ENCODE peak calls at places on chromosome 11, in five cellular contexts. One of them, this sample, is unnamed.

GRCh38 chr11:23644443-23644842 is 784.2 kb upstream of the CCDC179 start:
- DNase-seq in activated CD8-positive, alpha-beta memory T cell treated with anti-CD3 and anti-CD28 coated beads for 4 hours: no peak
- DNase-seq in T-cell: no peak
- DNase-seq in cerebellar nuclear complex: no peak
- DNase-seq in small intestine: no peak
- DNase-seq in this sample: no peak

GRCh38 chr11:11763796-11764427 is 77.9 kb upstream of the USP47 start:
- DNase-seq in activated CD8-positive, alpha-beta memory T cell treated with anti-CD3 and anti-CD28 coated beads for 4 hours: no peak
- DNase-seq in T-cell: no peak
- DNase-seq in cerebellar nuclear complex: no peak
- DNase-seq in small intestine: no peak
- DNase-seq in this sample: no peak

GRCh38 chr11:122984186-122985011 is 2.8 kb upstream of the BSX start:
- DNase-seq in activated CD8-positive, alpha-beta memory T cell treated with anti-CD3 and anti-CD28 coated beads for 4 hours: no peak
- DNase-seq in T-cell: no peak
- DNase-seq in cerebellar nuclear complex: no peak
- DNase-seq in small intestine: no peak
- DNase-seq in this sample: no peak

GRCh38 chr11:55942785-55943392 is 6.7 kb upstream of the OR5I1 start:
- DNase-seq in activated CD8-positive, alpha-beta memory T cell treated with anti-CD3 and anti-CD28 coated beads for 4 hours: no peak
- DNase-seq in T-cell: no peak
- DNase-seq in cerebellar nuclear complex: no peak
- DNase-seq in small intestine: peak; percentile 12
- DNase-seq in this sample: no peak

GRCh38 chr11:8267831-8268529 is 4.3 kb upstream of the LMO1 start:
- DNase-seq in activated CD8-positive, alpha-beta memory T cell treated with anti-CD3 and anti-CD28 coated beads for 4 hours: no peak
- DNase-seq in T-cell: no peak
- DNase-seq in cerebellar nuclear complex: no peak
- DNase-seq in small intestine: no peak
- DNase-seq in this sample: no peak

GRCh38 chr11:116610190-116610589 is 162.6 kb downstream of the BUD13 start:
- DNase-seq in activated CD8-positive, alpha-beta memory T cell treated with anti-CD3 and anti-CD28 coated beads for 4 hours: no peak
- DNase-seq in T-cell: no peak
- DNase-seq in cerebellar nuclear complex: no peak
- DNase-seq in small intestine: no peak
- DNase-seq in this sample: no peak

GRCh38 chr11:26960265-26960664 is 33.6 kb upstream of the FIBIN start:
- DNase-seq in activated CD8-positive, alpha-beta memory T cell treated with anti-CD3 and anti-CD28 coated beads for 4 hours: no peak
- DNase-seq in T-cell: no peak
- DNase-seq in cerebellar nuclear complex: no peak
- DNase-seq in small intestine: no peak
- DNase-seq in this sample: no peak

GRCh38 chr11:117970400-117971024 is 15.7 kb upstream of the IL10RA start:
- DNase-seq in activated CD8-positive, alpha-beta memory T cell treated with anti-CD3 and anti-CD28 coated beads for 4 hours: no peak
- DNase-seq in T-cell: no peak
- DNase-seq in cerebellar nuclear complex: no peak
- DNase-seq in small intestine: peak; percentile 37
- DNase-seq in this sample: no peak

GRCh38 chr11:85718991-85719807 is 33.2 kb upstream of the CCDC89 start:
- DNase-seq in activated CD8-positive, alpha-beta memory T cell treated with anti-CD3 and anti-CD28 coated beads for 4 hours: no peak
- DNase-seq in T-cell: no peak
- DNase-seq in cerebellar nuclear complex: no peak
- DNase-seq in small intestine: no peak
- DNase-seq in this sample: no peak

GRCh38 chr11:13287026-13287425 is 9.4 kb downstream of the BMAL1 start:
- DNase-seq in activated CD8-positive, alpha-beta memory T cell treated with anti-CD3 and anti-CD28 coated beads for 4 hours: no peak
- DNase-seq in T-cell: no peak
- DNase-seq in cerebellar nuclear complex: no peak
- DNase-seq in small intestine: no peak
- DNase-seq in this sample: no peak

GRCh38 chr11:111871693-111872161 is 346 bp upstream of the ALG9 start:
- DNase-seq in activated CD8-positive, alpha-beta memory T cell treated with anti-CD3 and anti-CD28 coated beads for 4 hours: no peak
- DNase-seq in T-cell: no peak
- DNase-seq in cerebellar nuclear complex: no peak
- DNase-seq in small intestine: peak; percentile 4
- DNase-seq in this sample: no peak

GRCh38 chr11:931385-931784 is 5.7 kb downstream of the AP2A2 start:
- DNase-seq in activated CD8-positive, alpha-beta memory T cell treated with anti-CD3 and anti-CD28 coated beads for 4 hours: no peak
- DNase-seq in T-cell: no peak
- DNase-seq in cerebellar nuclear complex: no peak
- DNase-seq in small intestine: no peak
- DNase-seq in this sample: no peak

GRCh38 chr11:62193954-62194353 is 3.9 kb downstream of the SCGB1D1 start:
- DNase-seq in activated CD8-positive, alpha-beta memory T cell treated with anti-CD3 and anti-CD28 coated beads for 4 hours: no peak
- DNase-seq in T-cell: no peak
- DNase-seq in cerebellar nuclear complex: no peak
- DNase-seq in small intestine: no peak
- DNase-seq in this sample: no peak

GRCh38 chr11:86473991-86474833 is 99.5 kb downstream of the CCDC81 start:
- DNase-seq in activated CD8-positive, alpha-beta memory T cell treated with anti-CD3 and anti-CD28 coated beads for 4 hours: no peak
- DNase-seq in T-cell: no peak
- DNase-seq in cerebellar nuclear complex: no peak
- DNase-seq in small intestine: no peak
- DNase-seq in this sample: no peak

GRCh38 chr11:72643547-72643946 is 30.7 kb downstream of the PDE2A start:
- DNase-seq in activated CD8-positive, alpha-beta memory T cell treated with anti-CD3 and anti-CD28 coated beads for 4 hours: no peak
- DNase-seq in T-cell: no peak
- DNase-seq in cerebellar nuclear complex: no peak
- DNase-seq in small intestine: no peak
- DNase-seq in this sample: no peak

GRCh38 chr11:93849751-93850584 is 450 bp downstream of the VSTM5 start:
- DNase-seq in activated CD8-positive, alpha-beta memory T cell treated with anti-CD3 and anti-CD28 coated beads for 4 hours: no peak
- DNase-seq in T-cell: no peak
- DNase-seq in cerebellar nuclear complex: no peak
- DNase-seq in small intestine: peak; percentile 54
- DNase-seq in this sample: no peak

GRCh38 chr11:86101493-86101892 is 32.6 kb upstream of the PICALM start:
- DNase-seq in activated CD8-positive, alpha-beta memory T cell treated with anti-CD3 and anti-CD28 coated beads for 4 hours: no peak
- DNase-seq in T-cell: no peak
- DNase-seq in cerebellar nuclear complex: no peak
- DNase-seq in small intestine: no peak
- DNase-seq in this sample: no peak

GRCh38 chr11:116642481-116642880 is 130.3 kb downstream of the BUD13 start:
- DNase-seq in activated CD8-positive, alpha-beta memory T cell treated with anti-CD3 and anti-CD28 coated beads for 4 hours: no peak
- DNase-seq in T-cell: no peak
- DNase-seq in cerebellar nuclear complex: no peak
- DNase-seq in small intestine: no peak
- DNase-seq in this sample: no peak

GRCh38 chr11:112689851-112690250 is 271.4 kb upstream of the NCAM1 start:
- DNase-seq in activated CD8-positive, alpha-beta memory T cell treated with anti-CD3 and anti-CD28 coated beads for 4 hours: no peak
- DNase-seq in T-cell: no peak
- DNase-seq in cerebellar nuclear complex: no peak
- DNase-seq in small intestine: no peak
- DNase-seq in this sample: no peak

GRCh38 chr11:119218141-119218878 is 12.2 kb downstream of the CBL start:
- DNase-seq in activated CD8-positive, alpha-beta memory T cell treated with anti-CD3 and anti-CD28 coated beads for 4 hours: no peak
- DNase-seq in T-cell: no peak
- DNase-seq in cerebellar nuclear complex: no peak
- DNase-seq in small intestine: no peak
- DNase-seq in this sample: no peak

GRCh38 chr11:18624161-18624560 is 10.0 kb downstream of the SPTY2D1 start:
- DNase-seq in activated CD8-positive, alpha-beta memory T cell treated with anti-CD3 and anti-CD28 coated beads for 4 hours: no peak
- DNase-seq in T-cell: no peak
- DNase-seq in cerebellar nuclear complex: no peak
- DNase-seq in small intestine: no peak
- DNase-seq in this sample: no peak

GRCh38 chr11:44767421-44767820 is 40.7 kb downstream of the TSPAN18 start:
- DNase-seq in activated CD8-positive, alpha-beta memory T cell treated with anti-CD3 and anti-CD28 coated beads for 4 hours: no peak
- DNase-seq in T-cell: no peak
- DNase-seq in cerebellar nuclear complex: no peak
- DNase-seq in small intestine: no peak
- DNase-seq in this sample: no peak

This sample was measured in prostate gland.